ENCODE peak calls at places on chromosomes 13 and 19, in five cellular contexts. O, D, Y, X and S are unnamed samples.

GRCh38 chr13:42412812-42413795 is 141.2 kb downstream of the AKAP11 start:
- DNase-seq in Y (no peak), D (no peak), X (no peak), O (no peak), S (peak)

GRCh38 chr13:77975358-77976042 is 56.9 kb upstream of the EDNRB start:
- DNase-seq in Y (no peak), O (no peak), X (no peak), D (no peak), S (no peak)

GRCh38 chr13:95455782-95456181 is 96.7 kb upstream of the CLDN10 start:
- DNase-seq in Y (no peak), D (no peak), X (no peak), O (no peak), S (no peak)

GRCh38 chr13:52665325-52665724 is 12.7 kb downstream of the SUGT1 start:
- DNase-seq in D (peak), X (no peak), Y (peak), O (peak), S (no peak)

GRCh38 chr13:77022341-77022740 is 4.6 kb downstream of the FBXL3 start:
- DNase-seq in Y (no peak), D (no peak), O (no peak), X (no peak), S (no peak)

GRCh38 chr13:112032186-112032835 is 34.6 kb upstream of the SOX1 start:
- DNase-seq in D (no peak), Y (no peak), O (no peak), X (no peak), S (no peak)

GRCh38 chr13:31172535-31172934 is 10.8 kb upstream of the HSPH1 start:
- DNase-seq in D (no peak), X (no peak), O (no peak), Y (peak), S (no peak)

GRCh38 chr13:36530861-36531590 is 98.7 kb downstream of the CCNA1 start:
- DNase-seq in X (no peak), O (no peak), Y (no peak), D (no peak), S (no peak)

GRCh38 chr19:29687244-29687896 is 22.1 kb downstream of the PLEKHF1 start:
- DNase-seq in O (no peak), X (no peak), D (no peak), Y (no peak), S (no peak)

GRCh38 chr19:40646564-40647254 is 43.7 kb downstream of the NUMBL start:
- DNase-seq in X (no peak), Y (no peak), D (peak), O (no peak), S (no peak)

GRCh38 chr13:23987331-23987730 is 90.0 kb upstream of the C1QTNF9B start:
- DNase-seq in X (no peak), D (no peak), O (no peak), Y (no peak), S (no peak)

GRCh38 chr13:89205856-89206255 is 1534.7 kb downstream of the SLITRK5 start:
- DNase-seq in Y (no peak), D (no peak), O (no peak), X (no peak), S (no peak)

GRCh38 chr19:18306903-18307681 is 15.8 kb downstream of the LSM4 start:
- DNase-seq in O (peak), D (no peak), X (no peak), Y (no peak), S (no peak)

GRCh38 chr13:105773887-105774538 is 761.4 kb downstream of the EFNB2 start:
- DNase-seq in X (no peak), O (no peak), Y (peak), D (no peak), S (no peak)

GRCh38 chr13:30857018-30857417 is 49.1 kb upstream of the MEDAG start:
- DNase-seq in Y (no peak), D (no peak), O (no peak), X (no peak), S (no peak)

GRCh38 chr13:96810104-96810503 is 184.2 kb downstream of the OXGR1 start:
- DNase-seq in D (no peak), O (no peak), Y (no peak), X (no peak), S (no peak)

GRCh38 chr19:55646889-55647731 is 902 bp upstream of the CCDC106 start:
- DNase-seq in D (no peak), X (no peak), O (peak), Y (no peak), S (no peak)

GRCh38 chr19:33948651-33949335 is 152.1 kb downstream of the KCTD15 start:
- DNase-seq in Y (no peak), O (no peak), D (no peak), X (no peak), S (no peak)

GRCh38 chr13:34942732-34943674 is 933 bp downstream of the NBEA start:
- DNase-seq in X (no peak), D (no peak), Y (no peak), O (peak), S (no peak)

GRCh38 chr13:112838038-112838965 is 130.7 kb upstream of the MCF2L start:
- DNase-seq in Y (no peak), O (no peak), X (no peak), D (no peak), S (no peak)

GRCh38 chr19:30743702-30744101 is 371.5 kb downstream of the ZNF536 start:
- DNase-seq in Y (no peak), O (no peak), D (no peak), X (no peak), S (no peak)

GRCh38 chr19:13981021-13981420 is 25.1 kb downstream of the RFX1 start:
- DNase-seq in Y (no peak), X (no peak), D (no peak), O (peak), S (no peak)

GRCh38 chr13:26946675-26947342 is 186.2 kb upstream of the GPR12 start:
- DNase-seq in D (peak), O (peak), X (no peak), Y (peak), S (peak)

GRCh38 chr19:43507880-43508279 is 3.3 kb upstream of the PHLDB3 start:
- DNase-seq in O (no peak), X (no peak), D (no peak), Y (no peak), S (no peak)

GRCh38 chr19:35729021-35729420 is 11.2 kb downstream of the KMT2B start:
- DNase-seq in D (no peak), O (no peak), X (no peak), Y (no peak), S (no peak)

GRCh38 chr19:2168619-2169424 is 5.1 kb downstream of the DOT1L start:
- DNase-seq in D (peak), X (no peak), Y (peak), O (peak), S (peak)

GRCh38 chr19:8216357-8216756 is 7.2 kb downstream of the CERS4 start:
- DNase-seq in Y (no peak), X (no peak), D (no peak), O (no peak), S (no peak)

GRCh38 chr13:43014162-43014561 is 9.2 kb upstream of the DNAJC15 start:
- DNase-seq in Y (no peak), D (no peak), X (no peak), O (peak), S (no peak)

GRCh38 chr19:16640951-16641350 is 12.9 kb upstream of the MED26 start:
- DNase-seq in Y (no peak), O (no peak), D (no peak), X (no peak), S (no peak)

GRCh38 chr19:16641695-16642094 is 13.7 kb upstream of the MED26 start:
- DNase-seq in O (no peak), Y (no peak), D (no peak), X (no peak), S (no peak)

GRCh38 chr19:16638666-16639065 is 10.7 kb upstream of the MED26 start:
- DNase-seq in Y (no peak), D (no peak), O (no peak), X (no peak), S (no peak)

GRCh38 chr19:16637535-16637934 is 9.5 kb upstream of the MED26 start:
- DNase-seq in Y (no peak), X (no peak), D (no peak), O (no peak), S (no peak)
- TF ChIP-seq GABPA in Y (no peak), X (no peak), D (no peak), O (no peak), S (no peak)

GRCh38 chr19:4343056-4343844 is at the start of gene MPND:
- DNase-seq in Y (peak), D (peak), O (peak), X (no peak), S (peak)
- TF ChIP-seq GABPA in Y (no peak), D (no peak), O (no peak), X (no peak), S (no peak)

GRCh38 chr13:113938246-113938645 is 35.6 kb downstream of the C13orf46 start:
- DNase-seq in X (no peak), Y (no peak), D (no peak), O (peak), S (no peak)

GRCh38 chr13:113938716-113939115 is 35.2 kb downstream of the C13orf46 start:
- DNase-seq in O (peak), Y (no peak), X (no peak), D (no peak), S (no peak)

GRCh38 chr13:113937073-113937472 is 36.8 kb downstream of the C13orf46 start:
- DNase-seq in X (no peak), D (no peak), Y (no peak), O (no peak), S (no peak)

GRCh38 chr13:113936566-113936965 is 37.3 kb downstream of the C13orf46 start:
- DNase-seq in Y (no peak), D (no peak), X (no peak), O (no peak), S (no peak)

GRCh38 chr13:113937497-113938140 is 36.3 kb downstream of the C13orf46 start:
- DNase-seq in Y (no peak), D (no peak), O (no peak), X (no peak), S (no peak)
- TF ChIP-seq GABPA in Y (no peak), D (no peak), O (no peak), X (no peak), S (no peak)

GRCh38 chr19:12478234-12478941 is 6.2 kb downstream of the ZNF709 start:
- DNase-seq in O (no peak), Y (no peak), D (no peak), X (no peak), S (no peak)
- TF ChIP-seq GABPA in O (no peak), Y (no peak), D (no peak), X (no peak), S (no peak)

DNA sequence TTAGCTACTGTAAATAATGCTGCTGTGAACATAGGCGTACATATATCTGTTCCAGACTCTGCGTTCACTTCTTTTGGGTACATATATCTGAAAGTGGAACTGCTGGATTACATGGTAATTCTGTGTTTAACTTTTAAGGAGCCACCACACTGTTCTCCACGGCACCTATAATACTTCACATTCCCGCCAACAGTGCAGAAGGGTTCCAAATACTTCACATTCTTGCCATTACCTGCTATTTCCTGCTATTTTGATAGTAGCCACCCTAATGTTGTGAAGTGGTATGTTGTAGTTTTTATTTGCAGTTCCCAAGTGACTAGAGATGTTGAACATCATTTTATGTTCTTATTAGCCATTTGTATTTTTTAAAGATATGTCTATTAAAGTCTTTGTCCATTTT is 377.4 kb upstream of the SLC10A2 start:
- DNase-seq in Y (no peak), D (no peak), O (no peak), X (no peak), S (no peak)
- TF ChIP-seq GABPA in Y (no peak), D (no peak), O (no peak), X (no peak), S (no peak)

GRCh38 chr13:110771194-110771593 is 57.7 kb downstream of the ING1 start:
- DNase-seq in D (no peak), X (no peak), Y (no peak), O (no peak), S (no peak)
- TF ChIP-seq GABPA in D (no peak), X (no peak), Y (no peak), O (no peak), S (no peak)

DNA sequence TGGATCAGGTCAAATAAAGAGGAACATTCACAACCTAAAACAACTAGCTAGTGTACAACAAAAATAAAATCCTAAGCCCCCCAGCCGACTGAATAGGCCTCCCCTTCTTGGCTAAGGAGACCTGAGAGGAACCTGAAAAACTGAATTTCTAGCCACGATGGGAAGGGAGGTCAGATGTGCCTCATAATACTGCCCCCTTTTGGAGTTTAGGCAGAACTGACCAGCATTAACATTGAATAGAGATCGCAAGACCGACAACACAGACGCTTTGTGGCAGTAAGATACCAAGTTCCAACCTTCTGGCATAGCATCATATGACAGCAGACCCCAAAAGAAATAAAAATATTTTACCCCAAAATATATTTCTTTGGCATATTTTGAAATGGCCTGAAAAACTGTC is 15.9 kb downstream of the CBY2 start:
- DNase-seq in Y (peak), X (no peak), O (peak), D (peak), S (no peak)
- TF ChIP-seq GABPA in Y (no peak), X (no peak), O (no peak), D (no peak), S (no peak)

GRCh38 chr13:51034906-51035305 is 76.2 kb downstream of the C13orf42 start:
- DNase-seq in X (no peak), D (no peak), Y (no peak), O (no peak), S (no peak)
- TF ChIP-seq GABPA in X (no peak), D (no peak), Y (no peak), O (no peak), S (no peak)

DNA sequence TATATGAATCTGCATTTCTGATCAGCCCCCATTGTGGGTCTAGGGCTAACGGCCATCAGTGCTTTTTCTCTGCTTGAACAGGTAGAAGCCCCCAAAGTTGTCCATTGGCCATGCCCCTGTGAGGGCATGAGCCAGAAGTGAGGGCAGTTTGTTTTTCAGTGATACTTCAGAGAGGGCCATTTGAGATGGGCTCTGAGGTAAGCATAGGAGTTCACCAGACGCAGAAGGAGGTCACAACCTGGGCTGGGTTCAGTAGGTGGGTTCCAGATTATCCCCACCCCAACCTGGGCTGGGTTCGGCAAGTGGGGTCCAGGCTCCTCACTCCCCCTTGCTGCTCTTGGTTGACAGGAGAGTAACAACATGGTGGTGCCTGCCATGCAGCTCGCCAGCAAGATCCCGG is 33.4 kb downstream of the MAU2 start:
- DNase-seq in Y (no peak), O (no peak), X (no peak), D (no peak), S (no peak)
- TF ChIP-seq GABPA in Y (no peak), O (no peak), X (no peak), D (no peak), S (no peak)